ENCODE peak calls at places on chromosomes 6 and 20, in four cellular contexts. B, K, F and C are unnamed samples.
A peak's percentile ranks its signal among the peaks of the same experiment; 100 is the strongest.

GRCh38 chr20:32672982-32673727 is 586 bp downstream of the C20orf203 start:
- DNase-seq in K (no peak), F (no peak), B (no peak), C (no peak)

GRCh38 chr20:10861086-10861485 is 187.3 kb upstream of the JAG1 start:
- DNase-seq in B (no peak), K (no peak), F (peak; percentile 49), C (peak; percentile 51)

GRCh38 chr20:47576516-47577033 is 74.9 kb downstream of the NCOA3 start:
- DNase-seq in F (peak; percentile 72), K (peak; percentile 70), B (peak; percentile 39), C (no peak)

GRCh38 chr6:89500486-89501020 is 67.6 kb downstream of the ANKRD6 start:
- DNase-seq in F (no peak), K (no peak), B (no peak), C (no peak)

GRCh38 chr20:45012682-45013302 is 46.5 kb downstream of the STK4 start:
- DNase-seq in F (no peak), K (no peak), B (no peak), C (no peak)

GRCh38 chr20:32485770-32486248 is 99.3 kb downstream of the NOL4L start:
- DNase-seq in F (no peak), K (no peak), B (no peak), C (no peak)

GRCh38 chr6:1422290-1422689 is 32.9 kb downstream of the FOXF2 start:
- DNase-seq in K (no peak), B (no peak), F (no peak), C (no peak)

GRCh38 chr6:57177545-57178225 is 5.6 kb downstream of the BAG2 start:
- DNase-seq in B (peak; percentile 24), K (peak; percentile 65), F (no peak), C (no peak)

GRCh38 chr20:20904171-20904831 is 191.9 kb upstream of the RALGAPA2 start:
- DNase-seq in B (no peak), F (no peak), K (no peak), C (no peak)

GRCh38 chr6:3013486-3013885 is 13.8 kb downstream of the NQO2 start:
- DNase-seq in K (no peak), F (no peak), B (peak; percentile 31), C (no peak)

GRCh38 chr20:44965651-44966029 is 672 bp upstream of the STK4 start:
- DNase-seq in B (no peak), F (no peak), K (no peak), C (no peak)

GRCh38 chr6:19547507-19547906 is 289.7 kb upstream of the ID4 start:
- DNase-seq in F (no peak), K (no peak), B (no peak), C (no peak)

GRCh38 chr20:53934421-53935352 is 135.7 kb downstream of the BCAS1 start:
- DNase-seq in K (no peak), B (no peak), F (no peak), C (peak; percentile 65)

GRCh38 chr6:29760328-29760727 is 37.1 kb downstream of the HLA-F start:
- DNase-seq in K (no peak), F (no peak), B (no peak), C (no peak)

GRCh38 chr6:106553440-106553839 is 75.9 kb downstream of the RTN4IP1 start:
- DNase-seq in K (no peak), F (no peak), B (no peak), C (no peak)

GRCh38 chr6:20241102-20241501 is 28.8 kb upstream of the MBOAT1 start:
- DNase-seq in K (no peak), B (no peak), F (no peak), C (no peak)

GRCh38 chr6:106256201-106256968 is 69.2 kb downstream of the ATG5 start:
- DNase-seq in B (no peak), K (no peak), F (no peak), C (peak; percentile 82)

GRCh38 chr20:3168079-3168828 is 5.1 kb downstream of the LZTS3 start:
- DNase-seq in B (peak; percentile 52), K (no peak), F (no peak), C (no peak)

GRCh38 chr6:167932468-167933276 is 64.8 kb upstream of the KIF25 start:
- DNase-seq in K (no peak), F (no peak), B (no peak), C (no peak)

GRCh38 chr20:55605594-55605993 is 399.7 kb downstream of the CBLN4 start:
- DNase-seq in B (no peak), F (no peak), K (no peak), C (no peak)

GRCh38 chr20:956330-956951 is 40.3 kb upstream of the ANGPT4 start:
- DNase-seq in F (peak; percentile 8), K (peak; percentile 81), B (peak; percentile 69), C (no peak)

GRCh38 chr6:37059344-37060194 is 54.1 kb downstream of the FGD2 start:
- DNase-seq in B (peak; percentile 52), K (peak; percentile 80), F (peak; percentile 93), C (peak; percentile 90)

GRCh38 chr6:4599924-4600323 is 176.3 kb upstream of the CDYL start:
- DNase-seq in B (no peak), K (no peak), F (peak; percentile 41), C (peak; percentile 83)

GRCh38 chr6:114260810-114261209 is 82.0 kb downstream of the HS3ST5 start:
- DNase-seq in B (no peak), F (no peak), K (no peak), C (no peak)

GRCh38 chr6:107618672-107619071 is 128.8 kb downstream of the SOBP start:
- DNase-seq in F (no peak), K (no peak), B (no peak), C (no peak)

DNA sequence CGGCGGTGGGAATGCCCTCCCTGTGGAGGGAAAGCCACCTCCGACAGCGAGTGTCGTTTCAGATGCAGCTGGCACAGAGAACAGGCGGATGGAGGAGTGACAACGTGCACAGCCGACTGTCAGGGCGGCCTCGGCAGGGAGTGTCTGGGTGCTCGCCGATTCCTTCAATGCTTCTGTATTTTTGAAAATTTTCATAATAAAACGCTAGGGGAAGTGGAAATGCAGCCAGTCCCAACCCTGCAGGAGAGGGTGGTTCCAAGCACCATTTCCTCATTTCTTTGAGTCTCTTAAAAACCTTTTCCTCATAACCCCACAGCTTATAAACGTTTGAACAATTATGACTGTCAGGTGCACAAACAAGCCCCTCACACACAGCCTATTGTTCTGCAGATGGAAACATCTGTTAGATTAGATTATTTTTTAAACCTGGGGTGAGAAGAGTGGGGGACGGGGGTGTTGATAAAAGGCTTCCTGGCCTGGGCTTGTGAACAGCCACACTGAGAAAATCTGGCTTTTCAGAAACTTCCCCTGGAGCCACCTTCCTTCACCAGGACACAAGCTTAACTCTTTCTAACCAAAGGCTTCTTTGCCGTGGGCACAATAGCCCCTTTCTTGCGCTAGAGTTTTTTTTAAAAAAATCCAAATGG is 228.9 kb downstream of the ANKRD60 start:
- DNase-seq in F (no peak), B (no peak), K (no peak), C (no peak)
- H3K4me3 ChIP-seq in F (no peak overlapping the region), B (peak overlapping the region; percentile 20), K (no peak overlapping the region), C (no peak overlapping the region)

GRCh38 chr6:152387091-152387490 is 250.1 kb downstream of the SYNE1 start:
- DNase-seq in F (no peak), B (no peak), K (no peak), C (no peak)
- H3K4me3 ChIP-seq in F (no peak overlapping the region), B (no peak overlapping the region), K (no peak overlapping the region), C (no peak overlapping the region)

GRCh38 chr20:58942549-58942948 is 38.5 kb upstream of the NELFCD start:
- DNase-seq in B (no peak), F (no peak), K (no peak), C (no peak)

GRCh38 chr20:58932170-58932569 is 48.9 kb upstream of the NELFCD start:
- DNase-seq in F (no peak), K (no peak), B (no peak), C (no peak)

GRCh38 chr20:58938541-58938940 is 42.5 kb upstream of the NELFCD start:
- DNase-seq in K (no peak), B (no peak), F (no peak), C (no peak)

DNA sequence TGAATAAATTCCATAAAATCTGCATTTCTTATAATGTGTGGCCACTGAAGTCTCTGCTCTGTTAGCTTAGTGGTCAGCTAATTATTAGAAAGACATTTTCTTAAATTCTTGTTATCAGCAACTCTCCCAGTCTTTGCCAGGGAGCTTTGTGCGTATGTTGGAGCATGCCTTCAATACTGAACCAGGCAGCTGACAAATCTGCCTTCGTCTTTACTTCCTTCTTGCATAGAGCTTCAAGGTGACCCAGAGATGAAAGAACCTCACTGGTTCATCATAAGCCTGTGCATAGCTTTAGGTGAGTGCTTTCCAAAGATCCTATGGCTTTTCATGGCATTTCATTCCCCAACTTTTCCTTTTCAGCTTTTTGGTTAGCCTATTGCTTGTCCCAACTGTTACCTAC is 43.0 kb upstream of the NELFCD start:
- DNase-seq in B (no peak), K (no peak), F (no peak), C (no peak)
- H3K4me3 ChIP-seq in B (no peak overlapping the region), K (no peak overlapping the region), F (no peak overlapping the region), C (no peak overlapping the region)

DNA sequence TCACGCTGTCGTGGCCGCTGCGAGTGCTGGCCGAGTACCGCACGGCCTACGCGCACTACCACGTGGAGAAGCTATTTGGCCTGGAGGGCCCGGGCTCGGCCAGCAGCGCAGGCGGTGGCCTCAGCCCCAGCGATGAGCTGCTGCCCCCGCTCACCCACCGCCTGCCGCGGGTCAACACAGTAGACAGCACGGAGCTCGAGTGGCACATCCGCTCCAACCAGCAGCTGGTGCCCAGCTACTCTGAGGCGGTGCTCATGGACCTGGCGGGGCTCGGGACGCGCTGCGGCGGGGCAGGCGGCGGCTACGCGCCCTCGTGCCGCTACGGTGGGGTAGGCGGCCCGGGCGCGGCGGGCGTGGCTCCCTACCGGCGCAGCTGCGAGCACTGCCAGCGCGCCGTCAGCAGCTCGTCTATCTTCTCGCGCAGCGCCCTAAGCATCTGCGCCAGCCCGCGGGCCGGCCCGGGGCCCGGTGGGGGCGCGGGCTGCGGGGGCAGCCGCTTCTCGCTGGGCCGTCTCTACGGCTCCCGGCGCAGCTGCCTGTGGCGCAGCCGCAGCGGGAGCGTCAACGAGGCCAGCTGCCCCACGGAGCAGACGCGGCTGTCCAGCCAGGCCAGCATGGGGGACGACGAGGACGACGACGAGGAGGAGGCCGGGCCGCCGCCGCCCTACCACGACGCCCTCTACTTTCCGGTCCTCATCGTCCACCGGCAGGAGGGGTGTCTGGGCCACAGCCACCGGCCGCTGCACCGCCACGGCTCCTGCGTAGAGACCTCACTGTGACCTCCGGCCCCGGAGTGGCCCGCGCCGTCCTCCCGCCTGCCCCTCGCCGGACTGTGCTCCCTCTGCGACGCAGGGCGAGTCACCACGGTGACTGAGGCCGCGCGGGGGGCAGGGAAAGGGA is 5.7 kb downstream of the TMEM151B start:
- DNase-seq in K (no peak), B (no peak), F (no peak), C (no peak)
- H3K4me3 ChIP-seq in K (peak overlapping the region; percentile 61), B (peak overlapping the region; percentile 28), F (no peak overlapping the region), C (peak overlapping the region; percentile 20)

GRCh38 chr20:38023181-38024085 is 9.8 kb downstream of the TTI1 start:
- DNase-seq in K (no peak), F (peak; percentile 62), B (no peak), C (peak; percentile 81)

GRCh38 chr20:38021373-38021772 is 11.9 kb downstream of the TTI1 start:
- DNase-seq in K (no peak), F (no peak), B (no peak), C (no peak)

GRCh38 chr20:38029453-38029852 is 3.8 kb downstream of the TTI1 start:
- DNase-seq in K (no peak), F (no peak), B (no peak), C (no peak)

GRCh38 chr20:38024496-38024895 is 8.8 kb downstream of the TTI1 start:
- DNase-seq in K (no peak), F (no peak), B (no peak), C (no peak)
- H3K4me3 ChIP-seq in K (no peak overlapping the region), F (no peak overlapping the region), B (no peak overlapping the region), C (no peak overlapping the region)

GRCh38 chr6:41200296-41200900 is 551 bp downstream of the TREML2 start:
- DNase-seq in F (no peak), B (no peak), K (no peak), C (peak; percentile 9)
- H3K4me3 ChIP-seq in F (no peak overlapping the region), B (no peak overlapping the region), K (no peak overlapping the region), C (no peak overlapping the region)